ENCODE peak calls at places on chromosomes 1 and 21, in nine cellular contexts. R is mesenchymal stem cell; G is body of pancreas; U is tibial artery; I is stomach; A is CD4-positive, alpha-beta T cell; D is PC-3; X is psoas muscle; E is uterus. L is an unnamed sample.

GRCh38 chr1:59417406-59417805 is 120.5 kb downstream of the FGGY start:
- DNase-seq in A (no peak), D (no peak), E (no peak), X (no peak), I (no peak), U (no peak), R (no peak), G (no peak), L (no peak)

GRCh38 chr21:46377789-46378188 is 53.8 kb downstream of the PCNT start:
- DNase-seq in U (no peak), R (no peak), I (no peak), X (no peak), E (no peak), A (no peak), D (no peak), G (no peak), L (no peak)

GRCh38 chr1:34262023-34262422 is 85.3 kb downstream of the C1orf94 start:
- DNase-seq in R (no peak), A (no peak), I (no peak), U (no peak), D (no peak), E (no peak), G (no peak), X (no peak), L (no peak)

GRCh38 chr1:44408181-44409018 is 3.3 kb downstream of the RNF220 start:
- DNase-seq in A (no peak), E (no peak), I (no peak), R (peak; percentile 28), X (no peak), G (no peak), U (no peak), D (no peak), L (no peak)

GRCh38 chr1:41045740-41046139 is 24.2 kb upstream of the SLFNL1 start:
- DNase-seq in X (peak; percentile 73), G (peak; percentile 70), E (peak; percentile 37), A (no peak), I (peak; percentile 82), D (peak; percentile 30), R (no peak), U (peak; percentile 87), L (no peak)

GRCh38 chr1:24752305-24752704 is 7.1 kb downstream of the CLIC4 start:
- DNase-seq in R (no peak), E (no peak), X (no peak), D (no peak), G (no peak), U (no peak), A (no peak), I (no peak), L (no peak)

GRCh38 chr1:3515774-3516480 is 61.5 kb downstream of the ARHGEF16 start:
- DNase-seq in X (no peak), E (no peak), I (no peak), R (no peak), D (no peak), G (no peak), U (no peak), A (no peak), L (no peak)

GRCh38 chr1:206685256-206685748 is 597 bp downstream of the MAPKAPK2 start:
- DNase-seq in E (peak; percentile 54), D (peak; percentile 27), U (no peak), R (peak; percentile 49), I (no peak), G (peak; percentile 47), X (peak; percentile 70), A (peak; percentile 29), L (no peak)

GRCh38 chr1:198741744-198742143 is 102.9 kb downstream of the PTPRC start:
- DNase-seq in R (no peak), A (no peak), I (no peak), E (no peak), U (no peak), G (no peak), X (peak; percentile 17), D (no peak), L (no peak)

GRCh38 chr21:36841866-36842265 is 124.6 kb downstream of the HLCS start:
- DNase-seq in U (no peak), I (no peak), E (no peak), A (no peak), D (peak; percentile 60), R (no peak), G (no peak), X (no peak), L (no peak)

DNA sequence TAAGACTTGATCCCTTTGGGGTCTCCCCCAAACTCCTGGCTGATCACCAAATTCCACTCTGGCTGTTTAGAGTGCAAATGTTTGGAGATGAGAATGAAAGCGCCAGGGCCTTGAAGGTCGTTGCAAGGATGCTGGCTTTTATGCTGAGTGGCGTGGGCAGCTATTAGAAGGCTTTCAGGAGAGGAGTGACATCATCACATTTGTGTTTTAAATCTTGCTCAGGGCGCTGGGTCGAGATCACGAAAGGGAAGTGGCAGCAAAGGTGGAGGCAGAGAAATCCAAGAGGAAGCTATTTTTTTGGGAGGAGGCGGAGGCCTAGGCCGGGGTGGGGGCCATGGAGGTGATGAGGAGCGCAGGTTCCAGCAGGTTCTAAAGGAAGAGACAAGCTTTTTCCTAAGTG is 49.3 kb downstream of the PDE9A start:
- DNase-seq in D (no peak), X (no peak), G (no peak), R (no peak), E (no peak), A (no peak), U (no peak), I (no peak), L (no peak)
- H3K27ac ChIP-seq in D (no peak overlapping the region), X (no peak overlapping the region), G (no peak overlapping the region), R (no peak overlapping the region), E (no peak overlapping the region), A (no peak overlapping the region), U (no peak overlapping the region), I (no peak overlapping the region), L (no peak overlapping the region)

DNA sequence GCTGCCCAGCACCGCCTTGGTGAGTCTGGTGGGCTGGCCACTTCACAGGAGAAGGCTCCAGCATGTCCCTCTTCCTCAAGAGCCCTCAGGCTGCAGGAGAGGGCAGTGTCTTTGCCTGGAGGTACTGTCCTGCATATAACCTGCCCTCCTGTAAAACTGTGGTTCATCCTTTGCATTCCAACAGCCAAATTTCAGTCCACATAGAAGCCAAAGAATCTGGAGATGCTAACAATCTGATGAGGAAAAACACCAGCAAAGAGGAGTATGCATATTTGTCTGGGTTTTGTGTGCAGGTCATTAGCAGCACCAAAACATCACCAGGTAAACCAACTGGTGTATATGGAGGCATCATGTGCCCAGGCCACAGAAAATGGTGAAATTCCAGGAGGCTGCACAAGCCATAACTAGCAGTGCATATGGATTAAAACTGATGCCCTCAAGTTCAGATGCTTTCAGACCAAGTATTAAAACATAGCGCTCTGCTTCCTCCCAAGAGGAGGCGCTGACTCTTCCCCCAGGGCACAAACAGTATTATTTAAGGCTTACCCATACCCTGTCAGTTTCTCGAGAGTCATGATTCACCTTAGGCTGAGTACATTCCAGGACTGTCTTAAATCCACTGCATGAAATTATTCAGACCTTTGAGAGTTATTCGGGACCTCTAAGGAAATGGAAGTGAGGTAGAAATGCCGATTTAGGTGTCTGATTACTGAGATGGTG is 150.5 kb upstream of the COA6 start:
- DNase-seq in U (no peak), R (no peak), X (no peak), I (no peak), E (no peak), A (no peak), D (peak; percentile 65), G (no peak), L (no peak)
- H3K27ac ChIP-seq in U (no peak overlapping the region), R (no peak overlapping the region), X (no peak overlapping the region), I (no peak overlapping the region), E (no peak overlapping the region), A (no peak overlapping the region), D (no peak overlapping the region), G (no peak overlapping the region), L (no peak overlapping the region)

GRCh38 chr1:81799939-81800740 is 594 bp upstream of the ADGRL2 start:
- DNase-seq in E (peak; percentile 36), X (peak; percentile 71), I (peak; percentile 45), U (peak; percentile 50), R (peak; percentile 90), D (no peak), G (peak; percentile 46), A (no peak), L (no peak)
- H3K27ac ChIP-seq in E (peak overlapping the region; percentile 85), X (peak overlapping the region; percentile 80), I (peak overlapping the region; percentile 92), U (peak overlapping the region; percentile 99), R (peak overlapping the region; percentile 91), D (no peak overlapping the region), G (peak overlapping the region; percentile 93), A (no peak overlapping the region), L (peak overlapping the region; percentile 44)

GRCh38 chr21:41360072-41360821 is 1.6 kb upstream of the MX2 start:
- DNase-seq in A (no peak), U (peak; percentile 76), X (peak; percentile 77), I (peak; percentile 79), E (peak; percentile 49), D (peak; percentile 66), R (no peak), G (peak; percentile 70), L (no peak)
- H3K27ac ChIP-seq in A (no peak overlapping the region), U (peak overlapping the region; percentile 7), X (no peak overlapping the region), I (peak overlapping the region; percentile 92), E (no peak overlapping the region), D (no peak overlapping the region), R (no peak overlapping the region), G (no peak overlapping the region), L (no peak overlapping the region)

GRCh38 chr1:210117681-210118170 is 114.9 kb upstream of the SERTAD4 start:
- DNase-seq in I (no peak), U (no peak), E (no peak), D (no peak), A (no peak), X (no peak), R (no peak), G (no peak), L (no peak)

DNA sequence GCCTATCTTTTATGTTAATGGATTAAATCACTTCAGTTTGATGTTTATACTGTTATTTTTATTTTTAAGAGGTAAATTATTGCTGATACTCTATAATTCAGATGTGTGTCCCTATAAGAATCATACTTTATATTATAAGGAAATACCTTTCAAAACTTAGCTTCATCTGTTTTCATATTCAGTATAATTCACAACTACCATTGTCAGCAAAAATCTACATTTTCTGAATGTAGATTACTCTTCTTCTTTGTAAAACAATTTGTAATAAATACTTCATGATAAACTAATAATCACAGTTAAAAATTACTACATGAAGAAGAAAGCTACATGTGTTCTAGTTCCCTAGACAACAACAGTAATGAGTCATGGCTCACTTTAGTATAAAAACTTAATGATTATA is 115.4 kb upstream of the SERTAD4 start:
- DNase-seq in D (no peak), X (no peak), R (no peak), E (no peak), A (no peak), I (no peak), U (no peak), G (no peak), L (no peak)
- H3K27ac ChIP-seq in D (no peak overlapping the region), X (no peak overlapping the region), R (no peak overlapping the region), E (no peak overlapping the region), A (no peak overlapping the region), I (no peak overlapping the region), U (no peak overlapping the region), G (no peak overlapping the region), L (no peak overlapping the region)

L was measured in caudate nucleus.